ENCODE peak calls at places on chromosome 15, in eight cellular contexts. Y is colonic mucosa, O is right lobe of liver, H is hepatocyte, K is neuronal stem cell, A is GM23338, T is sigmoid colon, B is psoas muscle. Z is an unnamed sample. For H3K4me1, the result is how much of the 10 kb centered on the place peaks cover.

GRCh38 chr15:32834156-32834555 is 116.4 kb downstream of the GREM1 start:
- DNase-seq in K (no peak), A (no peak), T (no peak), H (no peak), O (no peak), Y (no peak), B (no peak), Z (no peak)

GRCh38 chr15:49421991-49422390 is 1.1 kb upstream of the FGF7 start:
- DNase-seq in T (peak), O (peak), Y (peak), H (peak), A (peak), B (peak), K (peak), Z (peak)

GRCh38 chr15:52018244-52018643 is 775 bp upstream of the MAPK6 start:
- DNase-seq in B (no peak), Y (no peak), K (no peak), H (no peak), O (no peak), A (no peak), T (no peak), Z (no peak)

GRCh38 chr15:48899793-48900192 is 21.9 kb downstream of the EID1 start:
- DNase-seq in H (no peak), O (no peak), T (no peak), B (no peak), A (no peak), K (no peak), Y (no peak), Z (no peak)

GRCh38 chr15:91186892-91187644 is 87.0 kb downstream of the SV2B start:
- DNase-seq in A (peak), B (no peak), Y (no peak), O (no peak), H (peak), K (peak), T (no peak), Z (no peak)

GRCh38 chr15:30953731-30954378 is 37.6 kb downstream of the MTMR10 start:
- DNase-seq in Y (no peak), B (peak), K (no peak), T (no peak), A (no peak), H (peak), O (no peak), Z (no peak)

GRCh38 chr15:35858707-35859106 is 312.7 kb upstream of the DPH6 start:
- DNase-seq in T (no peak), O (no peak), H (no peak), K (no peak), B (no peak), A (no peak), Y (no peak), Z (no peak)

GRCh38 chr15:88998980-88999713 is 86.0 kb upstream of the MFGE8 start:
- DNase-seq in T (no peak), A (peak), O (no peak), K (no peak), Y (no peak), B (no peak), H (no peak), Z (no peak)

GRCh38 chr15:69573815-69574472 is 121.3 kb downstream of the RPLP1 start:
- DNase-seq in O (no peak), B (no peak), T (no peak), Y (no peak), H (peak), K (no peak), A (no peak), Z (no peak)

GRCh38 chr15:71153823-71154524 is 38.7 kb downstream of the THSD4 start:
- DNase-seq in H (no peak), O (no peak), B (no peak), A (no peak), T (no peak), Y (no peak), K (no peak), Z (no peak)

GRCh38 chr15:71654714-71655174 is 155.6 kb upstream of the NR2E3 start:
- DNase-seq in O (no peak), K (no peak), H (no peak), T (no peak), A (no peak), Y (no peak), B (no peak), Z (no peak)

GRCh38 chr15:100999369-100999768 is 80.2 kb downstream of the LRRK1 start:
- DNase-seq in B (no peak), K (no peak), A (no peak), H (no peak), O (no peak), T (no peak), Y (no peak), Z (no peak)

GRCh38 chr15:79090487-79091203 is at the start of gene RASGRF1:
- DNase-seq in B (no peak), H (peak), O (no peak), Y (peak), A (peak), K (peak), T (no peak), Z (no peak)

GRCh38 chr15:100131321-100132224 is 210.2 kb downstream of the ADAMTS17 start:
- DNase-seq in T (no peak), K (no peak), B (no peak), A (peak), H (peak), O (peak), Y (no peak), Z (no peak)

GRCh38 chr15:25236143-25236860 is 202.5 kb downstream of the UBE3A start:
- DNase-seq in T (peak), A (no peak), B (no peak), K (no peak), Y (no peak), O (no peak), H (no peak), Z (no peak)

GRCh38 chr15:81023483-81024264 is 23.0 kb downstream of the TLNRD1 start:
- DNase-seq in Y (peak), H (no peak), O (peak), A (no peak), B (peak), T (peak), K (no peak), Z (no peak)

GRCh38 chr15:65384895-65385867 is 7.4 kb upstream of the IGDCC3 start:
- DNase-seq in Y (peak), A (peak), B (peak), O (peak), K (peak), H (peak), T (peak), Z (peak)

GRCh38 chr15:74384566-74385441 is 17.4 kb upstream of the CYP11A1 start:
- DNase-seq in K (no peak), O (peak), T (no peak), B (no peak), A (no peak), H (no peak), Y (no peak), Z (no peak)

GRCh38 chr15:72199721-72200212 is 2.2 kb upstream of the GRAMD2A start:
- DNase-seq in B (peak), T (peak), Y (peak), A (peak), O (peak), K (peak), H (peak), Z (no peak)

GRCh38 chr15:34266751-34267150 is 41.9 kb downstream of the EMC4 start:
- DNase-seq in T (no peak), H (no peak), K (no peak), O (no peak), Y (no peak), A (no peak), B (no peak), Z (no peak)

GRCh38 chr15:89820651-89821611 is 6.3 kb upstream of the ANPEP start:
- DNase-seq in Y (no peak), H (no peak), O (no peak), T (no peak), A (no peak), B (no peak), K (no peak), Z (no peak)

GRCh38 chr15:85440451-85440850 is 60.0 kb downstream of the AKAP13 start:
- DNase-seq in Y (no peak), T (no peak), O (no peak), H (no peak), K (no peak), B (no peak), A (no peak), Z (no peak)

GRCh38 chr15:31488437-31489204 is 162.0 kb downstream of the KLF13 start:
- DNase-seq in O (peak), T (peak), A (peak), Y (peak), B (peak), K (peak), H (peak), Z (peak)

GRCh38 chr15:31328425-31328998 is 1.9 kb downstream of the KLF13 start:
- DNase-seq in K (no peak), T (no peak), A (no peak), Y (peak), B (no peak), O (no peak), H (no peak), Z (no peak)

GRCh38 chr15:89785771-89786135 is 9.6 kb downstream of the MESP2 start:
- DNase-seq in O (no peak), K (no peak), T (no peak), Y (no peak), A (no peak), B (no peak), H (no peak), Z (no peak)

GRCh38 chr15:101488300-101489164 is 975 bp downstream of the PCSK6 start:
- DNase-seq in H (peak), B (no peak), O (no peak), A (peak), K (peak), T (no peak), Y (no peak), Z (no peak)

GRCh38 chr15:98505611-98506031 is 142.7 kb upstream of the IGF1R start:
- DNase-seq in T (peak), B (peak), O (no peak), Y (no peak), K (no peak), A (no peak), H (no peak), Z (no peak)

GRCh38 chr15:80070840-80071239 is 11.4 kb downstream of the ZFAND6 start:
- DNase-seq in H (no peak), O (no peak), T (no peak), Y (no peak), A (no peak), B (no peak), K (no peak), Z (no peak)

DNA sequence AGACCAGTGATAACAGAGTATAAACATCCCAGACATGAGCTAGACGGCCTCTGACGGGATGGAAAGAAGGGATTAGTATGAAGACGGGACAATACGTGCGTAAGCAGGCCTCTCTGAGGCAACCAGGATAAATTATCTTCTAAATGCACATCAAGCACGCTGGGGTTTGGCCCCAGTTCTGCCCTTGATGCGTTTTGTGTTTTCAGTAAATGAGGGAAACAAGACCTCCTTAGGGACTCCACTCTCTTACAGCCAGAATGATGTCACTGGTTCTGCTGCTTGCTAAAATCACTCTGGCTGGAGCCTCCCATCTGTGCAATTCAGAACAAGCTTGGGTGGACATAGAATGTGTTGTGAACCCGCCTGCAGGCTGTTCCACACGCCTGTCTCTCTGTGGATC is 156.0 kb upstream of the MCTP2 start:
- DNase-seq in T (peak), H (peak), A (no peak), O (no peak), K (no peak), Y (peak), B (peak), Z (no peak)
- H3K27ac ChIP-seq in T (peak), H (peak), A (no peak), O (no peak), K (no peak), Y (no peak), B (no peak), Z (no peak)

GRCh38 chr15:63040954-63041353 is 1.6 kb upstream of the TPM1 start:
- DNase-seq in B (no peak), T (no peak), Y (no peak), K (no peak), O (no peak), H (no peak), A (no peak), Z (no peak)
- H3K4me3 ChIP-seq in B (peak), T (no peak), Y (no peak), K (no peak), O (no peak), H (no peak), A (peak), Z (peak)

GRCh38 chr15:36886135-36887011 is 214.0 kb downstream of the MEIS2 start:
- DNase-seq in Y (no peak), O (no peak), K (no peak), B (no peak), H (no peak), T (no peak), A (peak), Z (no peak)

GRCh38 chr15:36883705-36884355 is 216.5 kb downstream of the MEIS2 start:
- DNase-seq in B (peak), H (peak), T (peak), O (peak), A (peak), K (peak), Y (peak), Z (peak)

GRCh38 chr15:36885709-36886108 is 214.6 kb downstream of the MEIS2 start:
- DNase-seq in A (no peak), H (no peak), B (no peak), T (no peak), O (no peak), Y (no peak), K (no peak), Z (no peak)

GRCh38 chr15:36882487-36883108 is 217.8 kb downstream of the MEIS2 start:
- DNase-seq in B (no peak), Y (no peak), K (peak), A (peak), T (no peak), O (no peak), H (no peak), Z (no peak)

GRCh38 chr15:36884404-36885335 is 215.7 kb downstream of the MEIS2 start:
- DNase-seq in Y (no peak), H (no peak), A (no peak), T (no peak), K (peak), B (no peak), O (no peak), Z (no peak)
- H3K4me1 ChIP-seq in Y (under half), H (under half), A (half or more), T (under half), K (under half), B (under half), O (under half), Z (under half)

GRCh38 chr15:67024322-67024997 is 40.9 kb upstream of the SMAD3 start:
- DNase-seq in B (peak), H (peak), A (no peak), T (peak), O (peak), Y (peak), K (no peak), Z (peak)
- H3K27ac ChIP-seq in B (peak), H (peak), A (no peak), T (peak), O (peak), Y (peak), K (no peak), Z (peak)

GRCh38 chr15:66670698-66671580 is 31.1 kb upstream of the SMAD6 start:
- DNase-seq in H (peak), T (no peak), Y (peak), K (no peak), A (peak), B (no peak), O (no peak), Z (no peak)
- H3K4me3 ChIP-seq in H (no peak), T (no peak), Y (no peak), K (no peak), A (peak), B (no peak), O (no peak), Z (no peak)